ENCODE peak calls at places on chromosomes 3 and 15, in six cellular contexts. One of them, this sample, is unnamed.

GRCh38 chr15:55402707-55403106 is 5.5 kb downstream of the CCPG1 start:
- DNase-seq in foreskin fibroblast: no peak
- DNase-seq in A549: no peak
- DNase-seq in epithelial cell of esophagus: no peak
- DNase-seq in colonic mucosa: no peak
- DNase-seq in spleen: no peak
- DNase-seq in this sample: no peak

GRCh38 chr3:133944641-133945441 is 49.2 kb upstream of the RAB6B start:
- DNase-seq in epithelial cell of esophagus: peak; percentile 41
- DNase-seq in A549: no peak
- DNase-seq in spleen: peak; percentile 49
- DNase-seq in colonic mucosa: no peak
- DNase-seq in foreskin fibroblast: peak; percentile 76
- DNase-seq in this sample: no peak

GRCh38 chr3:151468284-151468917 is 7.5 kb upstream of the IGSF10 start:
- DNase-seq in colonic mucosa: peak; percentile 61
- DNase-seq in spleen: no peak
- DNase-seq in A549: peak; percentile 36
- DNase-seq in foreskin fibroblast: peak; percentile 39
- DNase-seq in epithelial cell of esophagus: peak; percentile 73
- DNase-seq in this sample: no peak

GRCh38 chr3:14795996-14796395 is 22.8 kb upstream of the FGD5 start:
- DNase-seq in spleen: peak; percentile 19
- DNase-seq in epithelial cell of esophagus: no peak
- DNase-seq in A549: no peak
- DNase-seq in foreskin fibroblast: no peak
- DNase-seq in colonic mucosa: no peak
- DNase-seq in this sample: no peak

GRCh38 chr3:45819543-45819942 is 22.4 kb downstream of the LZTFL1 start:
- DNase-seq in foreskin fibroblast: peak; percentile 49
- DNase-seq in epithelial cell of esophagus: peak; percentile 44
- DNase-seq in colonic mucosa: no peak
- DNase-seq in A549: no peak
- DNase-seq in spleen: no peak
- DNase-seq in this sample: no peak

GRCh38 chr3:2856793-2857135 is 253.4 kb downstream of the IL5RA start:
- DNase-seq in colonic mucosa: no peak
- DNase-seq in A549: no peak
- DNase-seq in epithelial cell of esophagus: no peak
- DNase-seq in spleen: no peak
- DNase-seq in foreskin fibroblast: no peak
- DNase-seq in this sample: no peak

GRCh38 chr15:27844018-27844666 is 255.0 kb downstream of the OCA2 start:
- DNase-seq in A549: peak; percentile 16
- DNase-seq in colonic mucosa: no peak
- DNase-seq in spleen: no peak
- DNase-seq in foreskin fibroblast: peak; percentile 84
- DNase-seq in epithelial cell of esophagus: peak; percentile 84
- DNase-seq in this sample: peak; percentile 84

GRCh38 chr3:190086191-190086590 is 34.5 kb downstream of the P3H2 start:
- DNase-seq in spleen: no peak
- DNase-seq in colonic mucosa: no peak
- DNase-seq in A549: no peak
- DNase-seq in foreskin fibroblast: no peak
- DNase-seq in epithelial cell of esophagus: no peak
- DNase-seq in this sample: no peak

GRCh38 chr3:163541629-163542028 is 1536.7 kb downstream of the SI start:
- DNase-seq in spleen: no peak
- DNase-seq in epithelial cell of esophagus: no peak
- DNase-seq in foreskin fibroblast: no peak
- DNase-seq in A549: no peak
- DNase-seq in colonic mucosa: no peak
- DNase-seq in this sample: no peak

GRCh38 chr3:33900440-33900808 is 102.0 kb downstream of the PDCD6IP start:
- DNase-seq in colonic mucosa: no peak
- DNase-seq in foreskin fibroblast: no peak
- DNase-seq in A549: no peak
- DNase-seq in epithelial cell of esophagus: no peak
- DNase-seq in spleen: no peak
- DNase-seq in this sample: no peak

GRCh38 chr15:96974761-96975160 is 644.3 kb downstream of the NR2F2 start:
- DNase-seq in foreskin fibroblast: no peak
- DNase-seq in A549: no peak
- DNase-seq in colonic mucosa: no peak
- DNase-seq in spleen: no peak
- DNase-seq in epithelial cell of esophagus: peak; percentile 24
- DNase-seq in this sample: no peak

GRCh38 chr15:89442671-89443307 is 53.6 kb downstream of the RHCG start:
- DNase-seq in foreskin fibroblast: peak; percentile 6
- DNase-seq in colonic mucosa: peak; percentile 58
- DNase-seq in spleen: no peak
- DNase-seq in A549: peak; percentile 88
- DNase-seq in epithelial cell of esophagus: peak; percentile 55
- DNase-seq in this sample: no peak

GRCh38 chr3:172065967-172066762 is 26.8 kb downstream of the FNDC3B start:
- DNase-seq in colonic mucosa: peak; percentile 52
- DNase-seq in epithelial cell of esophagus: peak; percentile 68
- DNase-seq in spleen: no peak
- DNase-seq in A549: peak; percentile 19
- DNase-seq in foreskin fibroblast: no peak
- DNase-seq in this sample: no peak

GRCh38 chr3:159776779-159777178 is 211.9 kb upstream of the IL12A start:
- DNase-seq in foreskin fibroblast: no peak
- DNase-seq in A549: no peak
- DNase-seq in spleen: no peak
- DNase-seq in epithelial cell of esophagus: no peak
- DNase-seq in colonic mucosa: no peak
- DNase-seq in this sample: no peak

GRCh38 chr15:95609096-95609495 is 721.4 kb upstream of the NR2F2 start:
- DNase-seq in colonic mucosa: no peak
- DNase-seq in foreskin fibroblast: peak; percentile 39
- DNase-seq in epithelial cell of esophagus: no peak
- DNase-seq in spleen: no peak
- DNase-seq in A549: no peak
- DNase-seq in this sample: no peak

GRCh38 chr15:60720493-60721231 is 241.7 kb upstream of the ICE2 start:
- DNase-seq in foreskin fibroblast: no peak
- DNase-seq in spleen: no peak
- DNase-seq in colonic mucosa: no peak
- DNase-seq in A549: no peak
- DNase-seq in epithelial cell of esophagus: no peak
- DNase-seq in this sample: no peak

GRCh38 chr15:36330598-36330997 is 248.8 kb upstream of the CDIN1 start:
- DNase-seq in epithelial cell of esophagus: no peak
- DNase-seq in spleen: no peak
- DNase-seq in colonic mucosa: no peak
- DNase-seq in A549: no peak
- DNase-seq in foreskin fibroblast: no peak
- DNase-seq in this sample: no peak

GRCh38 chr3:134892317-134892716 is 97.3 kb downstream of the EPHB1 start:
- DNase-seq in spleen: peak; percentile 6
- DNase-seq in colonic mucosa: no peak
- DNase-seq in A549: no peak
- DNase-seq in foreskin fibroblast: no peak
- DNase-seq in epithelial cell of esophagus: no peak
- DNase-seq in this sample: no peak

GRCh38 chr3:129312671-129313414 is 34.2 kb downstream of the HMCES start:
- DNase-seq in epithelial cell of esophagus: peak; percentile 17
- DNase-seq in foreskin fibroblast: no peak
- DNase-seq in A549: no peak
- DNase-seq in spleen: no peak
- DNase-seq in colonic mucosa: no peak
- DNase-seq in this sample: no peak

GRCh38 chr15:33094336-33094735 is 100.2 kb downstream of the FMN1 start:
- DNase-seq in foreskin fibroblast: no peak
- DNase-seq in colonic mucosa: no peak
- DNase-seq in spleen: no peak
- DNase-seq in epithelial cell of esophagus: no peak
- DNase-seq in A549: no peak
- DNase-seq in this sample: no peak

GRCh38 chr3:193400304-193400703 is 21.8 kb upstream of the ATP13A5 start:
- DNase-seq in A549: no peak
- DNase-seq in epithelial cell of esophagus: peak; percentile 10
- DNase-seq in colonic mucosa: no peak
- DNase-seq in spleen: no peak
- DNase-seq in foreskin fibroblast: no peak
- DNase-seq in this sample: no peak

GRCh38 chr3:29926391-29926790 is 645.5 kb downstream of the RBMS3 start:
- DNase-seq in foreskin fibroblast: no peak
- DNase-seq in spleen: no peak
- DNase-seq in colonic mucosa: no peak
- DNase-seq in A549: no peak
- DNase-seq in epithelial cell of esophagus: no peak
- DNase-seq in this sample: no peak

GRCh38 chr3:37768107-37768809 is 93.4 kb upstream of the CTDSPL start:
- DNase-seq in A549: no peak
- DNase-seq in epithelial cell of esophagus: peak; percentile 15
- DNase-seq in colonic mucosa: peak; percentile 50
- DNase-seq in spleen: no peak
- DNase-seq in foreskin fibroblast: no peak
- DNase-seq in this sample: no peak

GRCh38 chr3:105891101-105891500 is 22.3 kb upstream of the CBLB start:
- DNase-seq in epithelial cell of esophagus: no peak
- DNase-seq in foreskin fibroblast: no peak
- DNase-seq in spleen: no peak
- DNase-seq in A549: no peak
- DNase-seq in colonic mucosa: no peak
- DNase-seq in this sample: no peak

GRCh38 chr3:125072310-125072709 is 16.5 kb upstream of the HEG1 start:
- DNase-seq in A549: no peak
- DNase-seq in colonic mucosa: no peak
- DNase-seq in epithelial cell of esophagus: no peak
- DNase-seq in foreskin fibroblast: peak; percentile 65
- DNase-seq in spleen: no peak
- DNase-seq in this sample: no peak

GRCh38 chr3:146250449-146251382 is at the start of gene PLSCR4:
- DNase-seq in colonic mucosa: peak; percentile 90
- DNase-seq in spleen: peak; percentile 83
- DNase-seq in epithelial cell of esophagus: peak; percentile 44
- DNase-seq in A549: peak; percentile 53
- DNase-seq in foreskin fibroblast: peak; percentile 69
- DNase-seq in this sample: no peak

GRCh38 chr3:148079370-148079769 is 618.3 kb upstream of the AGTR1 start:
- DNase-seq in A549: no peak
- DNase-seq in epithelial cell of esophagus: no peak
- DNase-seq in foreskin fibroblast: no peak
- DNase-seq in spleen: no peak
- DNase-seq in colonic mucosa: no peak
- DNase-seq in this sample: no peak

GRCh38 chr15:78650022-78650421 is 9.0 kb upstream of the CHRNB4 start:
- DNase-seq in A549: no peak
- DNase-seq in spleen: no peak
- DNase-seq in colonic mucosa: no peak
- DNase-seq in foreskin fibroblast: no peak
- DNase-seq in epithelial cell of esophagus: no peak
- DNase-seq in this sample: no peak

DNA sequence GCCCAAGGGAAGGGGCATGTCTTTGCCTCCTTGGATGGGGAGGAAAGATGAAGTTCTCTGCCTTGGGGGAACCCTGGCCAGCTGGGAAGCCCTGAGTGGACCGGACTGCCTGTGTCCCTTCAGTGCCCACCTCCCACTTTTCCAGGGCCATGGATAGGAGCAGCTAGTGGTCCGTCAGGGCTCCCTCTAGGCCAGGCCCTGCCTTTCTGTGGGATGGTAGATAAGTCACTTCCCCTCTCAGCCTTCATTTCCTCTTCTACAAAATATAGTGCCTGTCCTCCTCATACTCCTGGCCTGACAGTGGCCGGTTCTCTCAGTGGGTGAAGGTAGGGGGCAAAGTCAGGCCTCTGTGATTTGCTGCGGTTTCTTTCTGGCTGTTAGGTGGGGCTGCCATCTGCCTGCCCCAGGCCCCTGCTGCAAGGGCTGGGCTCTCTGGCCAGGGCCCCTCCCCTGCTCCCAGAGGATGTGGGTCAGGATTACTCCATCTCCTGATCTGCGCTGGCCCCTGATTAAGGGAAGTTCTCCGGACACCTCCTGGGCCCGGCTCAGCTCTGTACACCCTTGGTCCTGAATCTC is 1.4 kb downstream of the PLEKHO2 start:
- DNase-seq in foreskin fibroblast: no peak
- DNase-seq in epithelial cell of esophagus: no peak
- DNase-seq in spleen: peak; percentile 87
- DNase-seq in A549: no peak
- DNase-seq in colonic mucosa: no peak
- DNase-seq in this sample: no peak
- H3K4me3 ChIP-seq in foreskin fibroblast: peak overlapping the region; percentile 98
- H3K4me3 ChIP-seq in epithelial cell of esophagus: peak overlapping the region; percentile 81
- H3K4me3 ChIP-seq in spleen: peak overlapping the region; percentile 92
- H3K4me3 ChIP-seq in A549: no peak overlapping the region
- H3K4me3 ChIP-seq in colonic mucosa: peak overlapping the region; percentile 85
- H3K4me3 ChIP-seq in this sample: peak overlapping the region; percentile 91

GRCh38 chr15:42578984-42579537 is 3.7 kb downstream of the STARD9 start:
- DNase-seq in epithelial cell of esophagus: no peak
- DNase-seq in spleen: no peak
- DNase-seq in colonic mucosa: no peak
- DNase-seq in A549: no peak
- DNase-seq in foreskin fibroblast: no peak
- DNase-seq in this sample: no peak

GRCh38 chr15:42581272-42581730 is 5.9 kb downstream of the STARD9 start:
- DNase-seq in colonic mucosa: peak; percentile 87
- DNase-seq in spleen: peak; percentile 97
- DNase-seq in foreskin fibroblast: peak; percentile 74
- DNase-seq in epithelial cell of esophagus: peak; percentile 75
- DNase-seq in A549: peak; percentile 34
- DNase-seq in this sample: peak; percentile 91

GRCh38 chr15:42584031-42584765 is 8.8 kb downstream of the STARD9 start:
- DNase-seq in epithelial cell of esophagus: no peak
- DNase-seq in foreskin fibroblast: no peak
- DNase-seq in A549: no peak
- DNase-seq in colonic mucosa: no peak
- DNase-seq in spleen: no peak
- DNase-seq in this sample: no peak

GRCh38 chr15:42577514-42578031 is 2.2 kb downstream of the STARD9 start:
- DNase-seq in colonic mucosa: no peak
- DNase-seq in epithelial cell of esophagus: no peak
- DNase-seq in foreskin fibroblast: peak; percentile 48
- DNase-seq in A549: no peak
- DNase-seq in spleen: no peak
- DNase-seq in this sample: no peak

GRCh38 chr15:42582569-42583235 is 7.3 kb downstream of the STARD9 start:
- DNase-seq in A549: no peak
- DNase-seq in foreskin fibroblast: no peak
- DNase-seq in epithelial cell of esophagus: no peak
- DNase-seq in spleen: no peak
- DNase-seq in colonic mucosa: no peak
- DNase-seq in this sample: no peak
- H3K4me3 ChIP-seq in A549: no peak overlapping the region
- H3K4me3 ChIP-seq in foreskin fibroblast: no peak overlapping the region
- H3K4me3 ChIP-seq in epithelial cell of esophagus: no peak overlapping the region
- H3K4me3 ChIP-seq in spleen: no peak overlapping the region
- H3K4me3 ChIP-seq in colonic mucosa: no peak overlapping the region
- H3K4me3 ChIP-seq in this sample: no peak overlapping the region

GRCh38 chr15:100986158-100986896 is 67.2 kb downstream of the LRRK1 start:
- DNase-seq in epithelial cell of esophagus: no peak
- DNase-seq in colonic mucosa: peak; percentile 85
- DNase-seq in foreskin fibroblast: no peak
- DNase-seq in A549: no peak
- DNase-seq in spleen: no peak
- DNase-seq in this sample: no peak
- H3K4me3 ChIP-seq in epithelial cell of esophagus: no peak overlapping the region
- H3K4me3 ChIP-seq in colonic mucosa: no peak overlapping the region
- H3K4me3 ChIP-seq in foreskin fibroblast: no peak overlapping the region
- H3K4me3 ChIP-seq in A549: no peak overlapping the region
- H3K4me3 ChIP-seq in spleen: no peak overlapping the region
- H3K4me3 ChIP-seq in this sample: no peak overlapping the region

GRCh38 chr3:122974764-122975162 is 52.8 kb downstream of the SEMA5B start:
- DNase-seq in epithelial cell of esophagus: peak; percentile 43
- DNase-seq in spleen: no peak
- DNase-seq in colonic mucosa: no peak
- DNase-seq in foreskin fibroblast: peak; percentile 23
- DNase-seq in A549: no peak
- DNase-seq in this sample: no peak
- H3K4me3 ChIP-seq in epithelial cell of esophagus: no peak overlapping the region
- H3K4me3 ChIP-seq in spleen: no peak overlapping the region
- H3K4me3 ChIP-seq in colonic mucosa: no peak overlapping the region
- H3K4me3 ChIP-seq in foreskin fibroblast: no peak overlapping the region
- H3K4me3 ChIP-seq in A549: no peak overlapping the region
- H3K4me3 ChIP-seq in this sample: no peak overlapping the region

This sample was measured in vagina.